ENCODE peak calls at places on chromosomes 12 and 14, in ten cellular contexts. M is gastrocnemius medialis; C is heart right ventricle; Z is left lung; H is CD4-positive, alpha-beta T cell; G is mammary epithelial cell; T is HCT116; A is cardiac muscle cell; J is sigmoid colon; D is fibroblast of lung. U is an unnamed sample.

GRCh38 chr12:49990269-49990668 is 17.5 kb downstream of the AQP6 start:
- DNase-seq in M (no peak), C (no peak), Z (no peak), H (no peak), G (no peak), T (no peak), A (no peak), J (no peak), D (peak; percentile 74), U (no peak)

GRCh38 chr12:110546339-110546738 is 36.8 kb downstream of the PPTC7 start:
- DNase-seq in M (no peak), C (no peak), Z (no peak), H (no peak), G (peak; percentile 92), T (no peak), A (no peak), J (no peak), D (peak; percentile 93), U (peak; percentile 67)

GRCh38 chr12:6332459-6332858 is 9.4 kb downstream of the TNFRSF1A start:
- DNase-seq in M (no peak), C (no peak), Z (no peak), H (no peak), G (peak; percentile 90), T (no peak), A (no peak), J (no peak), D (peak; percentile 85), U (peak; percentile 83)

GRCh38 chr14:30990766-30991165 is 34.7 kb upstream of the AP4S1 start:
- DNase-seq in M (no peak), C (no peak), Z (no peak), H (no peak), G (no peak), T (no peak), A (no peak), J (no peak), D (peak; percentile 37), U (no peak)

GRCh38 chr12:33588082-33588712 is 148.6 kb upstream of the SYT10 start:
- DNase-seq in M (peak; percentile 22), C (peak; percentile 3), Z (no peak), H (no peak), G (peak; percentile 93), T (no peak), A (no peak), J (no peak), D (no peak), U (peak; percentile 64)

GRCh38 chr14:89397569-89397968 is 19.5 kb downstream of the FOXN3 start:
- DNase-seq in M (no peak), C (no peak), Z (no peak), H (no peak), G (no peak), T (no peak), A (no peak), J (no peak), D (no peak), U (no peak)

GRCh38 chr12:65998536-65999530 is 131.7 kb downstream of the LLPH start:
- DNase-seq in M (no peak), C (no peak), Z (no peak), H (no peak), G (peak; percentile 12), T (no peak), A (no peak), J (no peak), D (no peak), U (no peak)

GRCh38 chr14:23154876-23155587 is 28.4 kb downstream of the SLC7A8 start:
- DNase-seq in M (peak; percentile 98), C (peak; percentile 80), Z (peak; percentile 84), H (no peak), G (peak; percentile 58), T (no peak), A (peak; percentile 59), J (peak; percentile 95), D (peak; percentile 95), U (peak; percentile 76)

GRCh38 chr12:88683628-88684027 is 103.4 kb upstream of the KITLG start:
- DNase-seq in M (no peak), C (no peak), Z (no peak), H (no peak), G (no peak), T (no peak), A (no peak), J (no peak), D (no peak), U (no peak)

GRCh38 chr12:78441737-78442453 is 422.7 kb upstream of the SYT1 start:
- DNase-seq in M (no peak), C (no peak), Z (no peak), H (no peak), G (no peak), T (no peak), A (no peak), J (no peak), D (peak; percentile 14), U (no peak)

GRCh38 chr12:77082021-77082420 is 16.7 kb upstream of the E2F7 start:
- DNase-seq in M (no peak), C (no peak), Z (no peak), H (no peak), G (no peak), T (no peak), A (no peak), J (no peak), D (no peak), U (no peak)

GRCh38 chr12:56468216-56469006 is at the start of gene SPRYD4:
- DNase-seq in M (peak; percentile 91), C (peak; percentile 93), Z (peak; percentile 94), H (peak; percentile 92), G (peak; percentile 88), T (peak; percentile 82), A (peak; percentile 95), J (peak; percentile 97), D (peak; percentile 92), U (peak; percentile 93)

GRCh38 chr12:32922546-32923297 is 26.1 kb upstream of the PKP2 start:
- DNase-seq in M (no peak), C (no peak), Z (no peak), H (no peak), G (peak; percentile 46), T (no peak), A (no peak), J (no peak), D (no peak), U (no peak)

GRCh38 chr12:108457006-108457733 is 57.9 kb upstream of the FICD start:
- DNase-seq in M (no peak), C (peak; percentile 19), Z (no peak), H (no peak), G (peak; percentile 45), T (peak; percentile 33), A (peak; percentile 75), J (no peak), D (peak; percentile 36), U (peak; percentile 63)

DNA sequence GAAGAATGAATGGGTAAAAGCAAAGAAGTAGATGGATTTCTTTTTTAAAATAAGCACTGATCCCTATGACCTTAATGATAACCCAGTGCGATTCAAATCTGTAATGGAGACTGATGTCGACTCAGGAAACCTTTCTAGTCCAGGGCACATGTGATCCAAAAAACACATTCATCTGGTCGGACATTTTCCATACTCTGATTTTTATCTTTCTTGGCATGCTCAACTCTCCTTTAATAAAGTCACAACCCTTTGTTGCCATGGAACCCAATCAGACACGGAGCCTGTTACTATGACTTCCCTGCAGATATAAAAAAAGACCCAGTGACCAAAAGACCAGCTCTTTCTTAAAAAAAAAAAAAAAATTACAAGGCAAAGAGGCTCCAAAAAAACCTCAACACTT is 27.9 kb downstream of the TMCC3 start:
- DNase-seq in M (no peak), C (peak; percentile 42), Z (no peak), H (no peak), G (peak; percentile 80), T (no peak), A (no peak), J (no peak), D (no peak), U (peak; percentile 8)
- H3K27ac ChIP-seq in M (peak overlapping the region; percentile 66), C (peak overlapping the region; percentile 52), Z (peak overlapping the region; percentile 8), H (no peak overlapping the region), G (peak overlapping the region; percentile 100), T (no peak overlapping the region), A (no peak overlapping the region), J (no peak overlapping the region), D (no peak overlapping the region), U (no peak overlapping the region)

GRCh38 chr12:118436002-118436724 is 59.8 kb downstream of the SUDS3 start:
- DNase-seq in M (peak; percentile 17), C (peak; percentile 10), Z (no peak), H (no peak), G (no peak), T (peak; percentile 12), A (peak; percentile 54), J (no peak), D (no peak), U (no peak)
- TF ChIP-seq CTCF in M (peak; percentile 52), C (peak; percentile 26), Z (no peak), H (no peak), G (no peak), T (peak; percentile 65), A (no peak), J (no peak), D (no peak), U (peak; percentile 10)

GRCh38 chr14:68967459-68967940 is 11.6 kb downstream of the ACTN1 start:
- DNase-seq in M (no peak), C (no peak), Z (no peak), H (no peak), G (no peak), T (no peak), A (no peak), J (peak; percentile 60), D (no peak), U (no peak)

GRCh38 chr14:68965261-68965761 is 13.8 kb downstream of the ACTN1 start:
- DNase-seq in M (no peak), C (peak; percentile 5), Z (peak; percentile 37), H (no peak), G (peak; percentile 74), T (no peak), A (no peak), J (no peak), D (no peak), U (no peak)

GRCh38 chr14:68968051-68968450 is 11.1 kb downstream of the ACTN1 start:
- DNase-seq in M (no peak), C (no peak), Z (no peak), H (peak; percentile 78), G (no peak), T (no peak), A (no peak), J (peak; percentile 57), D (no peak), U (no peak)

GRCh38 chr14:68968721-68969120 is 10.4 kb downstream of the ACTN1 start:
- DNase-seq in M (no peak), C (no peak), Z (no peak), H (no peak), G (no peak), T (no peak), A (no peak), J (peak; percentile 54), D (no peak), U (no peak)

DNA sequence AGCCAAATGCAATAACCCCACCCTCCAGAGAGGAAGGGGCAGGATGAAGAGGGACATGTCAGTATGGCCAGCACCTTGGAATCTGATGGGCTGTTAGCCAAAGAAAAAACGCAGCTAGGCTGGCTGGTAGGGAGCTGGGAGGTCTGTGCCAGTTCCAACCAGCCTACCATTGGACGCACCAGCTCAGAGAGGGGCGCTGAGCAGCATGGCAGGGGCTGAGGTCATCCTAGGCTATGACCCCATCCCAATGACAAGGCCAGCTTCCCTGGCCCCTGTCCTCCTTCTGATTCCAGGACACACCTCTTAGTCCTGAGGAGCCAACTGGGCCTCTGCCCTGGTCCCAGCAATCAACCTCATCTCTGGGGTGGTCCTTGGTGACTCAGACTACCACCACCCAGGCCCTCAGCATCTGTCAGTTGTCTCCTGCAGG is 12.2 kb downstream of the ACTN1 start:
- DNase-seq in M (no peak), C (peak; percentile 40), Z (no peak), H (no peak), G (no peak), T (no peak), A (peak; percentile 46), J (peak; percentile 62), D (peak; percentile 58), U (no peak)
- H3K27ac ChIP-seq in M (peak overlapping the region; percentile 48), C (peak overlapping the region; percentile 43), Z (no peak overlapping the region), H (peak overlapping the region; percentile 94), G (peak overlapping the region; percentile 45), T (no peak overlapping the region), A (no peak overlapping the region), J (peak overlapping the region; percentile 98), D (peak overlapping the region; percentile 26), U (peak overlapping the region; percentile 69)

GRCh38 chr14:93824518-93825234 is 36.4 kb upstream of the PRIMA1 start:
- DNase-seq in M (no peak), C (no peak), Z (no peak), H (no peak), G (no peak), T (no peak), A (no peak), J (no peak), D (no peak), U (no peak)
- TF ChIP-seq CTCF in M (no peak), C (no peak), Z (no peak), H (no peak), G (no peak), T (peak; percentile 21), A (no peak), J (no peak), D (no peak), U (no peak)